ENCODE peak calls at places on chromosomes 11 and 22, in seven cellular contexts. One of them, this sample, is unnamed.

GRCh38 chr11:60951909-60952741 is at the start of gene SLC15A3:
- DNase-seq in AG04449: no peak
- DNase-seq in stimulated activated CD4-positive, alpha-beta T cell treated with anti-CD3 and anti-CD28 coated beads, Interleukin-4, amount 100 ng/mL, for 1 hour: peak
- DNase-seq in neural progenitor cell: peak
- DNase-seq in NCI-H1417 treated with DMSO at 0.1 percent for 48 hours: no peak
- DNase-seq in stimulated activated CD8-positive, alpha-beta memory T cell treated with anti-CD3 and anti-CD28 coated beads, Interleukin-15, amount 100 ng/mL, for 1 hour: no peak
- DNase-seq in HS-27A: no peak
- DNase-seq in this sample: peak

GRCh38 chr11:130359419-130359818 is 44.7 kb upstream of the ZBTB44 start:
- DNase-seq in neural progenitor cell: no peak
- DNase-seq in stimulated activated CD8-positive, alpha-beta memory T cell treated with anti-CD3 and anti-CD28 coated beads, Interleukin-15, amount 100 ng/mL, for 1 hour: no peak
- DNase-seq in stimulated activated CD4-positive, alpha-beta T cell treated with anti-CD3 and anti-CD28 coated beads, Interleukin-4, amount 100 ng/mL, for 1 hour: no peak
- DNase-seq in HS-27A: no peak
- DNase-seq in AG04449: no peak
- DNase-seq in NCI-H1417 treated with DMSO at 0.1 percent for 48 hours: no peak
- DNase-seq in this sample: no peak

GRCh38 chr11:17838102-17838501 is 103.5 kb downstream of the KCNC1 start:
- DNase-seq in stimulated activated CD8-positive, alpha-beta memory T cell treated with anti-CD3 and anti-CD28 coated beads, Interleukin-15, amount 100 ng/mL, for 1 hour: no peak
- DNase-seq in NCI-H1417 treated with DMSO at 0.1 percent for 48 hours: no peak
- DNase-seq in stimulated activated CD4-positive, alpha-beta T cell treated with anti-CD3 and anti-CD28 coated beads, Interleukin-4, amount 100 ng/mL, for 1 hour: no peak
- DNase-seq in HS-27A: no peak
- DNase-seq in AG04449: no peak
- DNase-seq in neural progenitor cell: no peak
- DNase-seq in this sample: no peak

GRCh38 chr22:40211481-40212052 is 33.8 kb downstream of the TNRC6B start:
- DNase-seq in HS-27A: no peak
- DNase-seq in stimulated activated CD4-positive, alpha-beta T cell treated with anti-CD3 and anti-CD28 coated beads, Interleukin-4, amount 100 ng/mL, for 1 hour: no peak
- DNase-seq in AG04449: no peak
- DNase-seq in stimulated activated CD8-positive, alpha-beta memory T cell treated with anti-CD3 and anti-CD28 coated beads, Interleukin-15, amount 100 ng/mL, for 1 hour: no peak
- DNase-seq in neural progenitor cell: no peak
- DNase-seq in NCI-H1417 treated with DMSO at 0.1 percent for 48 hours: no peak
- DNase-seq in this sample: no peak

GRCh38 chr11:130170345-130170744 is 10.8 kb downstream of the ST14 start:
- DNase-seq in AG04449: no peak
- DNase-seq in NCI-H1417 treated with DMSO at 0.1 percent for 48 hours: no peak
- DNase-seq in neural progenitor cell: no peak
- DNase-seq in stimulated activated CD8-positive, alpha-beta memory T cell treated with anti-CD3 and anti-CD28 coated beads, Interleukin-15, amount 100 ng/mL, for 1 hour: no peak
- DNase-seq in HS-27A: no peak
- DNase-seq in stimulated activated CD4-positive, alpha-beta T cell treated with anti-CD3 and anti-CD28 coated beads, Interleukin-4, amount 100 ng/mL, for 1 hour: no peak
- DNase-seq in this sample: peak

GRCh38 chr11:78660451-78660850 is 85.8 kb upstream of the NARS2 start:
- DNase-seq in AG04449: no peak
- DNase-seq in stimulated activated CD8-positive, alpha-beta memory T cell treated with anti-CD3 and anti-CD28 coated beads, Interleukin-15, amount 100 ng/mL, for 1 hour: no peak
- DNase-seq in NCI-H1417 treated with DMSO at 0.1 percent for 48 hours: no peak
- DNase-seq in neural progenitor cell: no peak
- DNase-seq in stimulated activated CD4-positive, alpha-beta T cell treated with anti-CD3 and anti-CD28 coated beads, Interleukin-4, amount 100 ng/mL, for 1 hour: no peak
- DNase-seq in HS-27A: no peak
- DNase-seq in this sample: no peak

GRCh38 chr22:20721409-20722218 is 52.3 kb upstream of the SERPIND1 start:
- DNase-seq in HS-27A: no peak
- DNase-seq in stimulated activated CD8-positive, alpha-beta memory T cell treated with anti-CD3 and anti-CD28 coated beads, Interleukin-15, amount 100 ng/mL, for 1 hour: no peak
- DNase-seq in NCI-H1417 treated with DMSO at 0.1 percent for 48 hours: no peak
- DNase-seq in stimulated activated CD4-positive, alpha-beta T cell treated with anti-CD3 and anti-CD28 coated beads, Interleukin-4, amount 100 ng/mL, for 1 hour: no peak
- DNase-seq in neural progenitor cell: no peak
- DNase-seq in AG04449: no peak
- DNase-seq in this sample: no peak

GRCh38 chr11:65014146-65014960 is at the start of gene ARL2:
- DNase-seq in stimulated activated CD4-positive, alpha-beta T cell treated with anti-CD3 and anti-CD28 coated beads, Interleukin-4, amount 100 ng/mL, for 1 hour: peak
- DNase-seq in HS-27A: peak
- DNase-seq in neural progenitor cell: no peak
- DNase-seq in NCI-H1417 treated with DMSO at 0.1 percent for 48 hours: no peak
- DNase-seq in stimulated activated CD8-positive, alpha-beta memory T cell treated with anti-CD3 and anti-CD28 coated beads, Interleukin-15, amount 100 ng/mL, for 1 hour: peak
- DNase-seq in AG04449: no peak
- DNase-seq in this sample: peak

GRCh38 chr22:48663297-48663696 is 1164.4 kb downstream of the BRD1 start:
- DNase-seq in NCI-H1417 treated with DMSO at 0.1 percent for 48 hours: no peak
- DNase-seq in HS-27A: no peak
- DNase-seq in AG04449: no peak
- DNase-seq in stimulated activated CD4-positive, alpha-beta T cell treated with anti-CD3 and anti-CD28 coated beads, Interleukin-4, amount 100 ng/mL, for 1 hour: no peak
- DNase-seq in stimulated activated CD8-positive, alpha-beta memory T cell treated with anti-CD3 and anti-CD28 coated beads, Interleukin-15, amount 100 ng/mL, for 1 hour: no peak
- DNase-seq in neural progenitor cell: peak
- DNase-seq in this sample: peak

GRCh38 chr11:121578216-121579063 is 125.7 kb upstream of the SORL1-AS1 start:
- DNase-seq in stimulated activated CD4-positive, alpha-beta T cell treated with anti-CD3 and anti-CD28 coated beads, Interleukin-4, amount 100 ng/mL, for 1 hour: no peak
- DNase-seq in HS-27A: no peak
- DNase-seq in stimulated activated CD8-positive, alpha-beta memory T cell treated with anti-CD3 and anti-CD28 coated beads, Interleukin-15, amount 100 ng/mL, for 1 hour: no peak
- DNase-seq in AG04449: no peak
- DNase-seq in NCI-H1417 treated with DMSO at 0.1 percent for 48 hours: no peak
- DNase-seq in neural progenitor cell: no peak
- DNase-seq in this sample: no peak

GRCh38 chr11:132131051-132131450 is 760.6 kb downstream of the NTM start:
- DNase-seq in NCI-H1417 treated with DMSO at 0.1 percent for 48 hours: peak
- DNase-seq in AG04449: no peak
- DNase-seq in HS-27A: no peak
- DNase-seq in stimulated activated CD4-positive, alpha-beta T cell treated with anti-CD3 and anti-CD28 coated beads, Interleukin-4, amount 100 ng/mL, for 1 hour: no peak
- DNase-seq in stimulated activated CD8-positive, alpha-beta memory T cell treated with anti-CD3 and anti-CD28 coated beads, Interleukin-15, amount 100 ng/mL, for 1 hour: no peak
- DNase-seq in neural progenitor cell: no peak
- DNase-seq in this sample: no peak

GRCh38 chr22:29226246-29226981 is 20.7 kb downstream of the EMID1 start:
- DNase-seq in NCI-H1417 treated with DMSO at 0.1 percent for 48 hours: no peak
- DNase-seq in stimulated activated CD4-positive, alpha-beta T cell treated with anti-CD3 and anti-CD28 coated beads, Interleukin-4, amount 100 ng/mL, for 1 hour: no peak
- DNase-seq in stimulated activated CD8-positive, alpha-beta memory T cell treated with anti-CD3 and anti-CD28 coated beads, Interleukin-15, amount 100 ng/mL, for 1 hour: no peak
- DNase-seq in HS-27A: no peak
- DNase-seq in AG04449: no peak
- DNase-seq in neural progenitor cell: no peak
- DNase-seq in this sample: peak

GRCh38 chr22:36366291-36366708 is 21.5 kb downstream of the MYH9 start:
- DNase-seq in NCI-H1417 treated with DMSO at 0.1 percent for 48 hours: no peak
- DNase-seq in stimulated activated CD8-positive, alpha-beta memory T cell treated with anti-CD3 and anti-CD28 coated beads, Interleukin-15, amount 100 ng/mL, for 1 hour: no peak
- DNase-seq in neural progenitor cell: no peak
- DNase-seq in AG04449: no peak
- DNase-seq in HS-27A: no peak
- DNase-seq in stimulated activated CD4-positive, alpha-beta T cell treated with anti-CD3 and anti-CD28 coated beads, Interleukin-4, amount 100 ng/mL, for 1 hour: no peak
- DNase-seq in this sample: no peak

GRCh38 chr11:66011239-66011784 is 496 bp upstream of the CST6 start:
- DNase-seq in HS-27A: no peak
- DNase-seq in neural progenitor cell: no peak
- DNase-seq in stimulated activated CD4-positive, alpha-beta T cell treated with anti-CD3 and anti-CD28 coated beads, Interleukin-4, amount 100 ng/mL, for 1 hour: no peak
- DNase-seq in NCI-H1417 treated with DMSO at 0.1 percent for 48 hours: no peak
- DNase-seq in stimulated activated CD8-positive, alpha-beta memory T cell treated with anti-CD3 and anti-CD28 coated beads, Interleukin-15, amount 100 ng/mL, for 1 hour: no peak
- DNase-seq in AG04449: no peak
- DNase-seq in this sample: peak

GRCh38 chr22:20953668-20954500 is 13.2 kb upstream of the AIFM3 start:
- DNase-seq in NCI-H1417 treated with DMSO at 0.1 percent for 48 hours: no peak
- DNase-seq in stimulated activated CD4-positive, alpha-beta T cell treated with anti-CD3 and anti-CD28 coated beads, Interleukin-4, amount 100 ng/mL, for 1 hour: no peak
- DNase-seq in stimulated activated CD8-positive, alpha-beta memory T cell treated with anti-CD3 and anti-CD28 coated beads, Interleukin-15, amount 100 ng/mL, for 1 hour: no peak
- DNase-seq in neural progenitor cell: no peak
- DNase-seq in HS-27A: no peak
- DNase-seq in AG04449: peak
- DNase-seq in this sample: no peak

GRCh38 chr11:27200779-27201453 is 160.3 kb downstream of the BBOX1 start:
- DNase-seq in stimulated activated CD4-positive, alpha-beta T cell treated with anti-CD3 and anti-CD28 coated beads, Interleukin-4, amount 100 ng/mL, for 1 hour: no peak
- DNase-seq in HS-27A: no peak
- DNase-seq in AG04449: no peak
- DNase-seq in stimulated activated CD8-positive, alpha-beta memory T cell treated with anti-CD3 and anti-CD28 coated beads, Interleukin-15, amount 100 ng/mL, for 1 hour: no peak
- DNase-seq in NCI-H1417 treated with DMSO at 0.1 percent for 48 hours: no peak
- DNase-seq in neural progenitor cell: no peak
- DNase-seq in this sample: no peak